ENCODE peak calls at places on chromosomes 4 and X, in four cellular contexts. W, O, H and T are unnamed samples.

GRCh38 chr4:102263024-102263787 is 82.1 kb downstream of the SLC39A8 start:
- DNase-seq in W (no peak), O (peak; percentile 34), H (peak; percentile 46), T (no peak)

GRCh38 chr4:7808752-7809151 is 130.9 kb downstream of the AFAP1 start:
- DNase-seq in W (no peak), O (no peak), H (no peak), T (no peak)

GRCh38 chr4:175351473-175351872 is 433.3 kb downstream of the ADAM29 start:
- DNase-seq in W (no peak), O (no peak), H (peak; percentile 84), T (no peak)

GRCh38 chr4:66887061-66887460 is 658.2 kb downstream of the CENPC start:
- DNase-seq in W (no peak), O (no peak), H (no peak), T (no peak)

GRCh38 chr4:156021298-156021697 is 67.6 kb upstream of the CTSO start:
- DNase-seq in W (no peak), O (no peak), H (no peak), T (no peak)

GRCh38 chr4:162952232-162952631 is 214.5 kb downstream of the NAF1 start:
- DNase-seq in W (no peak), O (no peak), H (no peak), T (no peak)

GRCh38 chrX:53045002-53045401 is 3.6 kb upstream of the GPR173 start:
- DNase-seq in W (no peak), O (no peak), H (no peak), T (no peak)

GRCh38 chr4:99885063-99885664 is 9.1 kb downstream of the LAMTOR3 start:
- DNase-seq in W (no peak), O (peak; percentile 32), H (peak; percentile 66), T (no peak)

GRCh38 chr4:26860922-26861433 is 337 bp downstream of the STIM2 start:
- DNase-seq in W (peak; percentile 59), O (peak; percentile 49), H (peak; percentile 76), T (peak; percentile 69)

GRCh38 chrX:72396117-72396516 is 90.4 kb upstream of the CITED1 start:
- DNase-seq in W (no peak), O (no peak), H (no peak), T (no peak)

DNA sequence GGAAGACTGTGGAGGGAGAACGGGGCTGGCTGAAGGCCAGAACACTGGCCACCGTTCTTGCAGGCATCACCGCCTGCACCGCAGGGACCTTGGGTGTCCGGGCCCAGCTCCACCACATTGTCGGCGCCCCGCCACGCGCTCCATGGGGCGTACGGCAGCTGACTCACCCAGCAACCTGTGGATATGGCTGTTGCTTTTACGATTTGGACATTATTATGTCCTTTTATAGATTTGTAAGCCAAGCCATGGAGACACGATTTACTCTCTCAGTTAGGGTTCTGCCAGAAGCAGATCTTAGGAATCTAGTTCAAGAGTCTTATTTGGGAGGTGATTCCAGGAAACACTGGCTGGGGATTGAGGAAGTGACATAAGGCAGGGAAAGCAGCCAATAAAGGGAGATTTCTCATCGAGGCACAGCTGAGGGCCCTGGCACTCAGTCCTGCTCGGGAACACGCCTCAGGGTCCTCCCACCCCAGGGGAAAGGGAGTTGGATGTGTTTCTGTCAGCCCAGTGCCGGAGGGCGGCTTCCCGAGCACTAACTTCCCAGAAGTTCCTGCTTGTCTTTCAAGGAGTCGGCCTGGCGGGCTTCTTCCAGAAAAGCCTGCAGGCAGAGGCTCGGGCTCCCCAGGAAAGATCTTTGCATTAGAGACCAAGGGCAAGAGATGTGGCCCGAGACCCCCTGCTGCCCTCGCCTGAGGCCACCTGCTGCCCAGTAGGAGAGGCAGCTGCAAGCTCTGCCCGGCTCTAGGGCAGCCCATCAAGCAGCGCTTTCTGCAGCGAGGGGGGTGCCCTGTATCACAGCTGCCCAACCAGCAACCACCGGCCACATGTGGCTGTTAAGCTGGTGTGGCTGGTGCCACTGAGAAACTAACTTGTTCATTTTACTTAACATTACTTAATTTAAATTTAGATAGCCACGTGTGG is 52.9 kb downstream of the CRMP1 start:
- DNase-seq in W (no peak), O (no peak), H (no peak), T (peak; percentile 89)
- H3K4me3 ChIP-seq in W (no peak overlapping the region), O (no peak overlapping the region), H (no peak overlapping the region), T (no peak overlapping the region)

GRCh38 chrX:136839196-136839595 is 41.3 kb downstream of the RBMX start:
- DNase-seq in W (no peak), O (no peak), H (no peak), T (no peak)

GRCh38 chrX:136835761-136836160 is 44.8 kb downstream of the RBMX start:
- DNase-seq in W (no peak), O (no peak), H (no peak), T (no peak)
- H3K4me3 ChIP-seq in W (no peak overlapping the region), O (no peak overlapping the region), H (no peak overlapping the region), T (no peak overlapping the region)

GRCh38 chr4:153234923-153235322 is 30.7 kb downstream of the TRIM2 start:
- DNase-seq in W (no peak), O (no peak), H (no peak), T (no peak)

GRCh38 chr4:153232768-153233167 is 28.5 kb downstream of the TRIM2 start:
- DNase-seq in W (peak; percentile 50), O (no peak), H (peak; percentile 30), T (no peak)

GRCh38 chr4:153238146-153238919 is 34.1 kb downstream of the TRIM2 start:
- DNase-seq in W (no peak), O (no peak), H (no peak), T (no peak)

GRCh38 chr4:153228512-153229145 is 24.4 kb downstream of the TRIM2 start:
- DNase-seq in W (no peak), O (no peak), H (no peak), T (no peak)

GRCh38 chr4:153233761-153234371 is 29.6 kb downstream of the TRIM2 start:
- DNase-seq in W (peak; percentile 49), O (no peak), H (no peak), T (no peak)
- H3K4me3 ChIP-seq in W (no peak overlapping the region), O (no peak overlapping the region), H (no peak overlapping the region), T (no peak overlapping the region)

DNA sequence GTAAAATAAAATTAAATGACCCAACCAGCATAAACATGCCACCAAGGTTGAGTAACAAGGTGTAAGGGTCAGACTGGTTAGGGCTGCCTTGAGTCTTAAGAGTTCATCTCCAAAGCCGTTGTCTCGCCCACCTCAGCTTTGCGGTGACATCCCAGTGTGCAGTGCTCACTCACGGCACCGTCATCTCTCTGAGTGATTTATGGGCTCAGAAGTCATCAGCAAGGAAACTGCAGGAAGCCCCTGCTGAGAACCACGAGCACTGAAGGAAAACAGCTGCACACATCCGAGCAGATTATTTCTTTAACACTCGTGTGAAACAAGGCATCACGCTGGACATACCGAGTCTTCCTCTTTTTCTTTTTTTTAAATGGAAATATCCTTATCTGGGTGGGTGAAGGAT is 411.1 kb downstream of the TRIML1 start:
- DNase-seq in W (no peak), O (no peak), H (no peak), T (no peak)
- H3K4me3 ChIP-seq in W (no peak overlapping the region), O (no peak overlapping the region), H (no peak overlapping the region), T (no peak overlapping the region)

GRCh38 chrX:11664211-11664888 is 1.4 kb downstream of the ARHGAP6 start:
- DNase-seq in W (no peak), O (no peak), H (no peak), T (peak; percentile 38)
- H3K4me3 ChIP-seq in W (peak overlapping the region; percentile 54), O (no peak overlapping the region), H (no peak overlapping the region), T (peak overlapping the region; percentile 40)